ENCODE peak calls at places on chromosomes 5 and 9, in four cellular contexts. P is AG08395, S is upper lobe of right lung, T is GM12865. X is an unnamed sample.

GRCh38 chr5:25160851-25161348 is 516.1 kb upstream of the CDH10 start:
- DNase-seq in T (no peak), P (no peak), S (no peak), X (no peak)

GRCh38 chr5:95901676-95902646 is 59.7 kb downstream of the ELL2 start:
- DNase-seq in P (no peak), T (no peak), S (no peak), X (no peak)

GRCh38 chr5:177346820-177347219 is 4.6 kb downstream of the LMAN2 start:
- DNase-seq in T (no peak), P (no peak), S (no peak), X (no peak)

GRCh38 chr9:126389958-126390357 is 63.3 kb downstream of the MVB12B start:
- DNase-seq in S (no peak), P (no peak), T (peak), X (no peak)

GRCh38 chr9:27870404-27870803 is 297.1 kb upstream of the C9orf72 start:
- DNase-seq in P (no peak), S (no peak), T (no peak), X (no peak)

GRCh38 chr5:7886849-7887460 is 18.0 kb downstream of the MTRR start:
- DNase-seq in S (no peak), T (peak), P (peak), X (no peak)

GRCh38 chr9:89007041-89007440 is 15.8 kb downstream of the S1PR3 start:
- DNase-seq in T (no peak), P (no peak), S (no peak), X (no peak)

GRCh38 chr5:138541511-138541910 is 1.5 kb downstream of the ETF1 start:
- DNase-seq in P (no peak), S (no peak), T (no peak), X (no peak)

GRCh38 chr5:124103671-124104070 is 591.7 kb downstream of the CSNK1G3 start:
- DNase-seq in S (no peak), P (peak), T (no peak), X (no peak)

GRCh38 chr9:136882109-136882946 is 4.0 kb upstream of the TRAF2 start:
- DNase-seq in T (peak), S (no peak), P (peak), X (peak)

GRCh38 chr5:176658817-176659216 is 11.5 kb downstream of the TSPAN17 start:
- DNase-seq in S (no peak), T (peak), P (peak), X (no peak)

GRCh38 chr5:31477516-31477915 is 54.4 kb downstream of the DROSHA start:
- DNase-seq in P (no peak), T (no peak), S (no peak), X (no peak)

GRCh38 chr5:16178745-16179372 is 732 bp downstream of the MARCHF11 start:
- DNase-seq in P (peak), T (peak), S (peak), X (peak)

GRCh38 chr5:107554776-107555424 is 115.8 kb downstream of the EFNA5 start:
- DNase-seq in T (peak), S (no peak), P (no peak), X (no peak)

GRCh38 chr9:135134253-135135028 is 47.0 kb downstream of the OLFM1 start:
- DNase-seq in T (no peak), P (no peak), S (no peak), X (no peak)

GRCh38 chr5:72440207-72440638 is 67.0 kb downstream of the ZNF366 start:
- DNase-seq in P (no peak), T (peak), S (no peak), X (no peak)

GRCh38 chr9:133369923-133370322 is 5.9 kb downstream of the SURF4 start:
- DNase-seq in P (no peak), S (no peak), T (no peak), X (no peak)

GRCh38 chr9:14251146-14252071 is 62.5 kb downstream of the NFIB start:
- DNase-seq in T (no peak), S (peak), P (peak), X (no peak)

GRCh38 chr5:107925195-107925594 is 254.5 kb upstream of the EFNA5 start:
- DNase-seq in P (no peak), S (no peak), T (no peak), X (no peak)

GRCh38 chr5:138241688-138242547 is 28.8 kb upstream of the CDC23 start:
- DNase-seq in T (no peak), S (peak), P (peak), X (peak)

GRCh38 chr5:134420326-134420725 is 8.6 kb upstream of the CDKN2AIPNL start:
- DNase-seq in P (no peak), S (no peak), T (no peak), X (no peak)

GRCh38 chr9:127989094-127989493 is 8.3 kb upstream of the EEIG1 start:
- DNase-seq in S (no peak), T (no peak), P (no peak), X (no peak)

GRCh38 chr5:146249801-146250200 is 46.4 kb downstream of the RBM27 start:
- DNase-seq in S (no peak), T (no peak), P (no peak), X (peak)

GRCh38 chr5:35785601-35786085 is 71.0 kb upstream of the IL7R start:
- DNase-seq in T (no peak), P (no peak), S (no peak), X (no peak)

GRCh38 chr5:180328296-180329137 is 24.6 kb downstream of the GFPT2 start:
- DNase-seq in S (peak), T (peak), P (peak), X (peak)

GRCh38 chr9:33125871-33126822 is 41.0 kb downstream of the B4GALT1 start:
- DNase-seq in P (no peak), T (no peak), S (no peak), X (no peak)